ENCODE peak calls at places on chromosomes 12 and 14, in seven cellular contexts. Z, X, I, H, O, N and C are unnamed samples.

GRCh38 chr14:48250575-48250974 is 575.2 kb upstream of the MDGA2 start:
- DNase-seq in N (no peak), H (no peak), Z (no peak), X (no peak), I (no peak), O (no peak), C (no peak)

GRCh38 chr12:68587448-68587873 is 23.2 kb upstream of the RAP1B start:
- DNase-seq in I (peak; percentile 41), N (no peak), Z (no peak), X (no peak), H (no peak), O (no peak), C (no peak)

GRCh38 chr12:102322254-102322653 is 124.6 kb upstream of the PMCH start:
- DNase-seq in Z (no peak), O (no peak), X (no peak), H (no peak), N (no peak), I (no peak), C (no peak)

GRCh38 chr14:38143651-38144505 is 63.8 kb upstream of the SSTR1 start:
- DNase-seq in H (no peak), I (no peak), O (peak; percentile 92), X (peak; percentile 70), Z (peak; percentile 16), N (no peak), C (no peak)

GRCh38 chr12:31974673-31975072 is 15.5 kb downstream of the RESF1 start:
- DNase-seq in H (no peak), I (no peak), X (no peak), N (no peak), Z (no peak), O (no peak), C (no peak)

GRCh38 chr14:22648506-22648905 is 4.4 kb upstream of the OR6J1 start:
- DNase-seq in N (no peak), Z (no peak), X (no peak), H (no peak), I (no peak), O (no peak), C (no peak)

GRCh38 chr14:31945074-31945613 is 132.0 kb upstream of the ARHGAP5 start:
- DNase-seq in I (peak; percentile 13), O (no peak), H (no peak), N (no peak), X (no peak), Z (no peak), C (no peak)

GRCh38 chr14:70397746-70398145 is 19.1 kb downstream of the SYNJ2BP start:
- DNase-seq in I (no peak), O (no peak), X (no peak), H (no peak), N (no peak), Z (no peak), C (no peak)

GRCh38 chr12:2759733-2760132 is 35.0 kb upstream of the FKBP4 start:
- DNase-seq in Z (no peak), N (no peak), I (no peak), O (no peak), H (peak; percentile 42), X (no peak), C (no peak)

GRCh38 chr14:65926504-65926903 is 514.0 kb downstream of the FUT8 start:
- DNase-seq in Z (no peak), N (no peak), X (no peak), I (no peak), O (no peak), H (no peak), C (no peak)

GRCh38 chr14:93064411-93065271 is 51.1 kb downstream of the ITPK1 start:
- DNase-seq in I (no peak), N (no peak), Z (no peak), H (peak; percentile 88), O (peak; percentile 52), X (peak; percentile 29), C (no peak)

GRCh38 chr14:82190812-82191211 is 657.2 kb upstream of the SEL1L start:
- DNase-seq in H (no peak), O (no peak), I (no peak), Z (no peak), X (no peak), N (no peak), C (no peak)

GRCh38 chr12:32284561-32284960 is 114.8 kb upstream of the FGD4 start:
- DNase-seq in H (no peak), I (no peak), Z (no peak), O (no peak), X (no peak), N (no peak), C (no peak)

GRCh38 chr12:110543252-110543959 is 39.7 kb downstream of the PPTC7 start:
- DNase-seq in N (peak; percentile 94), O (peak; percentile 80), I (no peak), Z (peak; percentile 7), X (peak; percentile 93), H (peak; percentile 97), C (peak; percentile 92)

GRCh38 chr14:33564774-33565630 is 385.9 kb downstream of the EGLN3 start:
- DNase-seq in O (peak; percentile 10), Z (peak; percentile 82), N (no peak), X (no peak), I (no peak), H (no peak), C (no peak)

GRCh38 chr14:91748049-91748448 is 16.2 kb upstream of the CATSPERB start:
- DNase-seq in I (no peak), H (no peak), N (no peak), X (no peak), O (no peak), Z (no peak), C (no peak)

GRCh38 chr12:46959484-46959883 is 119.9 kb upstream of the PCED1B start:
- DNase-seq in I (no peak), H (no peak), X (peak; percentile 96), Z (peak; percentile 98), O (peak; percentile 93), N (no peak), C (no peak)

GRCh38 chr14:93044601-93045000 is 71.1 kb downstream of the ITPK1 start:
- DNase-seq in H (no peak), Z (no peak), I (no peak), O (no peak), X (no peak), N (no peak), C (no peak)

GRCh38 chr12:178715-179109 is 35.2 kb downstream of the SLC6A12 start:
- DNase-seq in H (no peak), O (no peak), X (no peak), N (no peak), I (no peak), Z (no peak), C (no peak)

GRCh38 chr12:90816353-90817089 is 138.5 kb downstream of the CCER1 start:
- DNase-seq in Z (peak; percentile 88), O (peak; percentile 17), N (no peak), I (no peak), X (peak; percentile 9), H (no peak), C (no peak)

GRCh38 chr14:25042362-25043299 is 7.3 kb downstream of the STXBP6 start:
- DNase-seq in N (no peak), I (no peak), X (peak; percentile 48), Z (peak; percentile 24), H (no peak), O (peak; percentile 68), C (no peak)

GRCh38 chr12:726281-727140 is 25.9 kb upstream of the WNK1 start:
- DNase-seq in X (no peak), H (no peak), O (peak; percentile 39), Z (peak; percentile 54), N (no peak), I (no peak), C (no peak)

GRCh38 chr12:69588527-69588926 is 3.3 kb downstream of the CCT2 start:
- DNase-seq in X (no peak), O (no peak), Z (no peak), H (no peak), N (no peak), I (no peak), C (no peak)

GRCh38 chr12:9741726-9742125 is 8.8 kb upstream of the CLECL1 start:
- DNase-seq in N (no peak), H (no peak), O (no peak), Z (no peak), I (peak; percentile 89), X (no peak), C (no peak)

GRCh38 chr14:86462193-86462592 is 932.2 kb downstream of the FLRT2 start:
- DNase-seq in H (no peak), X (peak; percentile 1), Z (peak; percentile 26), O (peak; percentile 30), I (no peak), N (no peak), C (no peak)

DNA sequence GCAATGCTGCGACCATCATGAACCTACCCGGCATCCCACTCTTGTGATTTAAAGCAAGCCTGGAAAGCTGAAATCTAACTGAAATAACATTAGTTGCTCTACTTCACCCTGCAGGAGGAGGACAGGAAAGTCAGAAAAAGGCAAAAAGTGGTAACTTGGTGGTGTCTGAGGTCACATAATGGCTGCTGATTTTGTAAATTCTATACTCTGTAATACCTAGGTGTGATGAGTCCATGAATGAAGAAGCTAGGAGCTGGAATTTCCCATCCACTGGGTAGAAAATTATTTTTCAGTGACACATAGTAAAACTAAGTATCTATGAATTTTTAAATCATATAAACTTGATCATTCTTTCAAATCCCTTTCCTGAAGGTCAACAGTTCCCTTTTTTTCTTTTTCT is 183.8 kb downstream of the FOXN3 start:
- DNase-seq in H (no peak), X (no peak), I (no peak), Z (no peak), N (no peak), O (no peak), C (no peak)
- H3K4me3 ChIP-seq in H (no peak overlapping the region), X (no peak overlapping the region), I (no peak overlapping the region), Z (no peak overlapping the region), N (no peak overlapping the region), O (no peak overlapping the region), C (no peak overlapping the region)

DNA sequence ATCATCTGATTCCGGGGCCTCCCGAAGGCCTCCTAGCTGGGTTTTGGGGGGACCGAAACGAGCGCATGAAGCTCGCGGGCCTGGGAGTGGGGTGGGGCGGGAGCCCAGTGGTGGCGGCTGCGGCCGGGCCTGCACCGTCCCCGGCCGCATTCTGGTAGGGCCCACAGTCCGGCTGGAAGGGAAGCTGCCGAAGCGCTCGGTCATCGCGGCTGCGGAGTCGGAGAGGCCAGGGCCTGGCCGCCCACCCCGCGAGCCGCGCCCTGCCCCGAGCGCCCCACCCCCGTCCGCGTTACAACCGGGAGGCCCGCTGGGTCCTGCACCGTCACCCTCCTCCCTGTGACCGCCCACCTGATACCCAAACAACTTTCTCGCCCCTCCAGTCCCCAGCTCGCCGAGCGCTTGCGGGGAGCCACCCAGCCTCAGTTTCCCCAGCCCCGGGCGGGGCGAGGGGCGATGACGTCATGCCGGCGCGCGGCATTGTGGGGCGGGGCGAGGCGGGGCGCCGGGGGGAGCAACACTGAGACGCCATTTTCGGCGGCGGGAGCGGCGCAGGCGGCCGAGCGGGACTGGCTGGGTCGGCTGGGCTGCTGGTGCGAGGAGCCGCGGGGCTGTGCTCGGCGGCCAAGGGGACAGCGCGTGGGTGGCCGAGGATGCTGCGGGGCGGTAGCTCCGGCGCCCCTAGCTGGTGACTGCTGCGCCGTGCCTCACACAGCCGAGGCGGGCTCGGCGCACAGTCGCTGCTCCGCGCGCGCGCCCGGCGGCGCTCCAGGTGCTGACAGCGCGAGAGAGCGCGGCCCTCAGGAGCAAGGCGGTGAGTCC is at the start of gene KLC1:
- DNase-seq in X (peak; percentile 67), O (peak; percentile 54), Z (peak; percentile 58), N (peak; percentile 89), H (peak; percentile 92), I (peak; percentile 75), C (peak; percentile 83)
- H3K4me3 ChIP-seq in X (peak within 1 kb of the TSS; percentile 69), O (peak within 1 kb of the TSS; percentile 97), Z (peak within 1 kb of the TSS; percentile 97), N (peak within 1 kb of the TSS; percentile 64), H (peak within 1 kb of the TSS; percentile 80), I (peak within 1 kb of the TSS; percentile 68), C (peak within 1 kb of the TSS; percentile 98)

GRCh38 chr14:61281186-61281676 is at the start of gene TMEM30B:
- DNase-seq in H (no peak), X (no peak), O (no peak), Z (peak; percentile 99), I (peak; percentile 44), N (no peak), C (peak; percentile 88)
- H3K4me3 ChIP-seq in H (peak within 1 kb of the TSS; percentile 90), X (peak within 1 kb of the TSS; percentile 52), O (peak within 1 kb of the TSS; percentile 22), Z (peak within 1 kb of the TSS; percentile 85), I (peak within 1 kb of the TSS; percentile 72), N (peak within 1 kb of the TSS; percentile 19), C (peak within 1 kb of the TSS; percentile 77)

GRCh38 chr12:45586486-45586885 is 143.0 kb upstream of the ARID2 start:
- DNase-seq in X (no peak), N (no peak), H (no peak), Z (no peak), O (no peak), I (no peak), C (no peak)
- H3K4me3 ChIP-seq in X (no peak overlapping the region), N (no peak overlapping the region), H (no peak overlapping the region), Z (no peak overlapping the region), O (no peak overlapping the region), I (no peak overlapping the region), C (no peak overlapping the region)